ENCODE peak calls at places on chromosomes 5 and 9, in five cellular contexts. U is A549, Y is IMR-90, L is K562, R is GM12878. W is an unnamed sample.

GRCh38 chr9:134515026-134515821 is 126.4 kb upstream of the COL5A1 start:
- DNase-seq in Y (peak; percentile 58), R (no peak), U (no peak), L (no peak), W (no peak)

GRCh38 chr9:37839491-37840461 is 39.2 kb downstream of the DCAF10 start:
- DNase-seq in U (no peak), R (no peak), Y (peak; percentile 20), L (no peak), W (no peak)

GRCh38 chr9:114489928-114490327 is 15.3 kb downstream of the WHRN start:
- DNase-seq in R (no peak), Y (no peak), L (no peak), U (no peak), W (no peak)

GRCh38 chr5:82421119-82421518 is 143.0 kb upstream of the RPS23 start:
- DNase-seq in Y (peak; percentile 89), L (no peak), U (peak; percentile 17), R (no peak), W (no peak)

GRCh38 chr9:26656003-26656940 is 236.3 kb downstream of the CAAP1 start:
- DNase-seq in R (no peak), Y (peak; percentile 15), U (peak; percentile 36), L (peak; percentile 4), W (peak; percentile 2)

GRCh38 chr9:36258989-36259315 is 704 bp upstream of the GNE start:
- DNase-seq in Y (no peak), R (no peak), L (no peak), U (no peak), W (no peak)

GRCh38 chr5:45604092-45604491 is 92.1 kb downstream of the HCN1 start:
- DNase-seq in R (no peak), Y (no peak), U (no peak), L (no peak), W (no peak)

GRCh38 chr5:144487207-144487606 is 316.5 kb downstream of the KCTD16 start:
- DNase-seq in L (no peak), R (no peak), U (no peak), Y (no peak), W (no peak)

GRCh38 chr9:73200694-73201432 is 49.2 kb downstream of the ANXA1 start:
- DNase-seq in L (peak; percentile 8), Y (peak; percentile 23), U (no peak), R (no peak), W (peak; percentile 33)

GRCh38 chr5:126403871-126404270 is 19.3 kb upstream of the GRAMD2B start:
- DNase-seq in L (no peak), U (no peak), Y (peak; percentile 37), R (no peak), W (no peak)

GRCh38 chr5:55816342-55816741 is 34.8 kb upstream of the IL31RA start:
- DNase-seq in L (no peak), R (no peak), U (peak; percentile 17), Y (peak; percentile 97), W (no peak)

GRCh38 chr5:135448796-135449507 is 1.8 kb upstream of the DCANP1 start:
- DNase-seq in U (no peak), L (no peak), Y (peak; percentile 55), R (no peak), W (no peak)

GRCh38 chr9:96596601-96597111 is 23.0 kb downstream of the CDC14B start:
- DNase-seq in Y (no peak), L (no peak), U (no peak), R (no peak), W (peak; percentile 48)

GRCh38 chr9:118829334-118829733 is 539.9 kb downstream of the BRINP1 start:
- DNase-seq in L (no peak), Y (no peak), R (no peak), U (no peak), W (no peak)

GRCh38 chr5:60489856-60490255 is 210.1 kb downstream of the DEPDC1B start:
- DNase-seq in U (no peak), Y (no peak), L (no peak), R (no peak), W (peak; percentile 31)

GRCh38 chr9:122456123-122456522 is 21.6 kb downstream of the OR1J1 start:
- DNase-seq in U (no peak), Y (no peak), L (no peak), R (no peak), W (no peak)

GRCh38 chr9:3332802-3333201 is 193.0 kb downstream of the RFX3 start:
- DNase-seq in Y (no peak), L (no peak), U (no peak), R (no peak), W (no peak)

GRCh38 chr5:141680751-141681201 is 1.3 kb downstream of the ARAP3 start:
- DNase-seq in Y (peak; percentile 41), R (no peak), L (peak; percentile 45), U (no peak), W (peak; percentile 7)

GRCh38 chr9:94534901-94535300 is 20.0 kb upstream of the PCAT7 start:
- DNase-seq in L (no peak), Y (no peak), U (no peak), R (no peak), W (no peak)

GRCh38 chr5:31407921-31408714 is 123.8 kb downstream of the DROSHA start:
- DNase-seq in U (no peak), R (no peak), L (no peak), Y (peak; percentile 38), W (no peak)

GRCh38 chr5:154740483-154740882 is 14.7 kb upstream of the LARP1 start:
- DNase-seq in U (no peak), Y (peak; percentile 82), L (no peak), R (no peak), W (no peak)

GRCh38 chr9:136615631-136616306 is 46.9 kb upstream of the EGFL7 start:
- DNase-seq in U (no peak), Y (peak; percentile 13), R (no peak), L (no peak), W (no peak)

GRCh38 chr9:37675661-37676060 is 24.9 kb downstream of the FRMPD1 start:
- DNase-seq in Y (no peak), R (no peak), U (no peak), L (no peak), W (no peak)

GRCh38 chr9:125746017-125746773 is 978 bp upstream of the PBX3 start:
- DNase-seq in U (peak; percentile 94), R (peak; percentile 82), L (peak; percentile 93), Y (peak; percentile 86), W (peak; percentile 89)

DNA sequence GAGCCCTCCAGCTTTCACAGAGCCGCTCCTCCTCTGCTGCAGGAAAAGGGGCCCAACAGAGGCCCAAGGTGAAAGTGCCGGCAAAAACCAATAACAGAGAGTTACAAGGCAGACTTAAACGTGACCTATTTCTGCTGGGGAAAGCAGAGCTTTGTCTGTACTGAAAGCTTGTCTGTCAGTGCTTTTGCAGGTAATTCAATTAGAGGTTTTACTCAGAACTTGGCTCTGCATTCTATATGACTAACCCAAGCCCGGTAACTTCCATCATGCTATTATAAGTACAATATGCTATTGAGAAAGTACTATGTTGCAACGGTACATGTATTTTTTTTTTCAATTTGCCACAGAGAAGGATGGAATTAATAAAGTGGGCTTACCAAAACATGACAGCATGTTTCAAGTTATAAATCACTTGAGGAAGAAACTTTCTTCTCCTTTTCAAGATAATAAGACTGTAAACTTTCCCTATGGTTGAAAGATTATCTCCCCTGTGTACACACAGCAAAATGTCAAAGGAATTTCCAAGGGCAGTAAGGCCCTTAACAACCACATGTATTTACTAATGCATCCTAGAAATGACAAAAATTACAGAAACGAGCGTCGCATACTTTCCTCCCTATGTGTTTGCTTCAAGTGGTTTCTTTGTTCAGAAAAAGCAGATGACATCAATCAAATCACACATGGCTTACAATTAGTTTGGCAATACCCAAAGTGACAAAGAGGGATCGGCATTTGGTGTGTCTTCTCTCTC is 282.5 kb downstream of the EFNA5 start:
- DNase-seq in Y (peak; percentile 83), L (no peak), R (peak; percentile 57), U (no peak), W (no peak)
- TF ChIP-seq RAD21 in Y (no peak), L (no peak), R (peak; percentile 19), U (no peak), W (no peak)

GRCh38 chr9:111648066-111648465 is 13.3 kb upstream of the GNG10 start:
- DNase-seq in U (no peak), R (no peak), Y (peak; percentile 62), L (no peak), W (no peak)
- TF ChIP-seq BHLHE40 in U (no peak), R (no peak), Y (no peak), L (no peak), W (no peak)

GRCh38 chr9:127783111-127783621 is 2.7 kb upstream of the CDK9 start:
- DNase-seq in Y (no peak), R (peak; percentile 73), L (no peak), U (no peak), W (no peak)
- TF ChIP-seq RAD21 in Y (no peak), R (no peak), L (no peak), U (no peak), W (no peak)

GRCh38 chr5:34718516-34718915 is 62.4 kb downstream of the RAI14 start:
- DNase-seq in U (no peak), L (no peak), Y (peak; percentile 41), R (no peak), W (no peak)

GRCh38 chr5:34716986-34717385 is 60.9 kb downstream of the RAI14 start:
- DNase-seq in U (no peak), L (no peak), R (no peak), Y (peak; percentile 85), W (no peak)

GRCh38 chr5:34719029-34719428 is 62.9 kb downstream of the RAI14 start:
- DNase-seq in Y (no peak), L (no peak), R (no peak), U (no peak), W (no peak)

GRCh38 chr5:34715711-34716110 is 59.6 kb downstream of the RAI14 start:
- DNase-seq in R (no peak), U (no peak), Y (peak; percentile 33), L (no peak), W (no peak)

DNA sequence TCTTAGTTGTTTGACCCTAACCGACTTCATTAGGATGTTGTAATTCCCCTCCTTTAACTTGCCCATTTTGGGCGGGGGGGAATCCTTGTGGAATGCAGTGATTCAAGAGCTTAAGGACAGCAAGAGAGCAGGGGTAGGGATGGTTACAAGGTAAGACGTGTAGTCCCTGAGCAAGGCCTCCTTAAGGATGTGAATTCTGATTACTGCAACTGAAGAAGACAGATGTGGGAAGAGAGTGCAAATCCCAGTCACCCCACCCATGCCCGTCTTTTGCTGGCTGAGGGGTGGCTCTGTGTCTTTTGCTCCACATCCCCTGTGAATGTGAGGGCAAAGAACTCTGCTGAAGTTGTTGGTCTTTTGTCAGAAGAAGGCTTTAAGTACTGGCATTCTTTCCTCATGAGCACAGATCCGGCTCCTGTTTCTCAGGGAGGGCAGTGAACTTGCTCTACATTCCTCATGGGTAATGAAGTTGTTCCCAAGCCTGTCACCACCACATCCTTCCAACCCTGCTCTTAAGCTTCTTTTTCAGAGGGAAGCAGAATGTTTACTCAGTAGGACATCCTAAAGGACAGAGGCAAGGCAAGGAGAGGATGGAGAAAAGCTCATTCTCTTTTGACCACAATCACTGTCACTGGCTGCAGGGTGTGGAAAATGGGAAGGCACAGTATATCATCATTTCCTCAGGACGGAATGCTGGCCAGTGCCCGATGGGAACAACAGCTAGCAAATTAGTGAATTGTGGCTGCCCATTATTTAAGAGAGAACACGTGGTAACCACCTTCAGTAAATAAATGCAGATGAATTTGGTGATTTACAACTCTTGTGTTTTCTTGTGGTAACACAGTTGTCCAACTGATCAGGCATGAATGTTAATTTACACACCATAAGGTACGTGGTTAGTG is 61.5 kb downstream of the RAI14 start:
- DNase-seq in R (no peak), L (no peak), U (no peak), Y (peak; percentile 99), W (no peak)
- TF ChIP-seq BHLHE40 in R (no peak), L (no peak), U (no peak), Y (no peak), W (no peak)